ENCODE peak calls at places on chromosomes 12 and 14, in six cellular contexts. N is GM23248, T is HCT116, Q is MM.1S, W is SK-N-SH, S is PC-3. V is an unnamed sample.

GRCh38 chr14:88993946-88994345 is 169.5 kb downstream of the TTC8 start:
- DNase-seq in W (no peak), Q (no peak), S (peak; percentile 89), N (peak; percentile 63), T (no peak), V (no peak)

GRCh38 chr12:52820521-52820920 is 6.6 kb upstream of the KRT4 start:
- DNase-seq in T (no peak), Q (no peak), S (no peak), W (no peak), N (no peak), V (no peak)

GRCh38 chr12:69000069-69000468 is 67.1 kb upstream of the CPM start:
- DNase-seq in N (peak; percentile 21), Q (no peak), W (no peak), S (no peak), T (no peak), V (no peak)

GRCh38 chr14:75456069-75457023 is 28.5 kb downstream of the JDP2 start:
- DNase-seq in N (no peak), S (no peak), T (no peak), Q (no peak), W (no peak), V (no peak)

GRCh38 chr14:101960225-101960624 is 4.1 kb upstream of the DYNC1H1 start:
- DNase-seq in T (no peak), N (peak; percentile 55), W (no peak), S (peak; percentile 48), Q (peak; percentile 14), V (peak; percentile 60)

GRCh38 chr14:51180577-51180976 is 59.5 kb upstream of the TMX1 start:
- DNase-seq in Q (no peak), N (no peak), W (no peak), S (no peak), T (no peak), V (peak; percentile 7)

GRCh38 chr14:68636597-68636996 is 156.3 kb downstream of the ZFP36L1 start:
- DNase-seq in N (no peak), W (peak; percentile 50), S (no peak), T (no peak), Q (no peak), V (no peak)

GRCh38 chr12:58919271-58920101 is 818 bp downstream of the LRIG3 start:
- DNase-seq in S (peak; percentile 48), T (no peak), W (no peak), N (peak; percentile 70), Q (peak; percentile 45), V (no peak)

GRCh38 chr12:20319374-20319773 is 49.0 kb upstream of the PDE3A start:
- DNase-seq in W (no peak), Q (no peak), T (no peak), S (no peak), N (no peak), V (no peak)

GRCh38 chr14:72617391-72618011 is 276.4 kb downstream of the DPF3 start:
- DNase-seq in Q (no peak), T (no peak), W (no peak), N (peak; percentile 35), S (no peak), V (no peak)

GRCh38 chr12:116556964-116557706 is 2.0 kb upstream of the MAP1LC3B2 start:
- DNase-seq in Q (no peak), T (no peak), S (no peak), W (no peak), N (peak; percentile 47), V (no peak)

GRCh38 chr12:116558280-116559079 is 701 bp upstream of the MAP1LC3B2 start:
- DNase-seq in S (no peak), Q (no peak), T (no peak), W (no peak), N (no peak), V (peak; percentile 33)

GRCh38 chr12:116559330-116560080 is at the start of gene MAP1LC3B2:
- DNase-seq in W (no peak), N (peak; percentile 93), T (peak; percentile 36), Q (peak; percentile 91), S (peak; percentile 74), V (peak; percentile 97)

GRCh38 chr12:116561181-116561821 is 2.1 kb downstream of the MAP1LC3B2 start:
- DNase-seq in T (no peak), S (no peak), N (no peak), Q (no peak), W (no peak), V (no peak)

DNA sequence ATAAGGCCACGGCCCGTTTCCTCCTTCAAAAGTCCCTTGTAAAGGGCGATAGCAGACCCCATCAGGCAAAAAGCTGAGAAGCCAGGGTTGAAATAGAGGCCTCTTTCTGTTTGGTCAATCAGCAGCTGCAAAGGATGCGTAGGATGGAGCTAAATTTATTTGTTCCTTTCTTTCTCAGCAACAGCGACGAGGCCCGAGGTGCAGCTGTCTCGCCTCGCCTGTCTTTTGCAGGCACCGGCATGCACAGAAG is 176 bp upstream of the MAP1LC3B2 start:
- DNase-seq in S (no peak), T (no peak), W (no peak), N (no peak), Q (peak; percentile 52), V (peak; percentile 87)
- H3K4me3 ChIP-seq in S (no peak overlapping the region), T (no peak overlapping the region), W (no peak overlapping the region), N (no peak overlapping the region), Q (peak overlapping the region; percentile 51), V (peak overlapping the region; percentile 59)

GRCh38 chr14:94009767-94010166 is 12.7 kb downstream of the CCDC197 start:
- DNase-seq in S (peak; percentile 61), N (peak; percentile 64), Q (peak; percentile 86), W (no peak), T (no peak), V (no peak)
- TF ChIP-seq EZH2phosphoT487 in S (no peak), N (no peak), Q (no peak), W (no peak), T (no peak), V (no peak)

GRCh38 chr12:62290804-62291203 is 30.6 kb downstream of the USP15 start:
- DNase-seq in S (no peak), Q (no peak), N (no peak), T (no peak), W (no peak), V (no peak)

GRCh38 chr12:62296001-62296400 is 35.8 kb downstream of the USP15 start:
- DNase-seq in W (no peak), Q (no peak), T (no peak), N (no peak), S (no peak), V (no peak)

GRCh38 chr12:62294378-62294777 is 34.2 kb downstream of the USP15 start:
- DNase-seq in W (no peak), S (no peak), Q (no peak), T (no peak), N (no peak), V (no peak)

GRCh38 chr12:62291888-62292760 is 31.9 kb downstream of the USP15 start:
- DNase-seq in T (no peak), W (no peak), S (peak; percentile 54), N (no peak), Q (no peak), V (no peak)

DNA sequence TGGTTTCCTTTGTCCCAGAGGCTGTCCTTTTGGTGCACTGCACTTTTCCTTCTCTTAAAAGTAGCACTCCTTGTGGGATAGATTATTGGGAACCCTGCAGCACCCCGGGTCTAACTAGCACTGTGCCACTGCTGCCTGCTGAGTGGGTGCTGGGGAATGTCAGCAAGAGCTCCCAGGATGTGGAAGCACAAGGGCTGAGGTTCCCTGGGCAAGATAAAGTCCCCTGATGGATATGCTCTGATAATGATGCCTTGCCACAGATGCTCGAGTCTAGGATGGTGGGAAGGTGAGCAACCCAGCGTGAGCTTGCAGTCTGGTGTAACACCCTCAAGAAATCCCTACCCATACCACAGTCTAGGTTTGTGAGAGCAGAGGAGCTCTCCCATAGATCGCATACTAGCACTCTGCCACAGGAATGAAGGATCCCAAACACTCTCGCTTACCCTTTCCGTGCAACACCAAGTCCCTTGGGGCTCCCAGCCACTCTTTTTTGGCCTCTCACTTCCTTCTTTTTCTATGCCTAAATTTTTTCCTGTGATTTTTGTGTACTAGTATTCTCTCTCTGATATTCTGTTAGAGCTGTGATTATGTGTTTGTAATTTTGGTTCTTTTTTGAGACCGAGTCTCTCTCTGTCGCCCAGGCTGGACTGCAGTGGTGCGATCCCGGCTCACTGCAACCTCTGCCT is 32.7 kb downstream of the USP15 start:
- DNase-seq in N (no peak), T (no peak), Q (no peak), W (no peak), S (no peak), V (no peak)
- H3K4me3 ChIP-seq in N (no peak overlapping the region), T (no peak overlapping the region), Q (no peak overlapping the region), W (no peak overlapping the region), S (no peak overlapping the region), V (no peak overlapping the region)

GRCh38 chr14:104938436-104938835 is 13.8 kb downstream of the PLD4 start:
- DNase-seq in W (no peak), N (no peak), Q (no peak), T (no peak), S (no peak), V (no peak)

GRCh38 chr14:104937694-104938365 is 13.2 kb downstream of the PLD4 start:
- DNase-seq in Q (no peak), T (no peak), N (no peak), S (no peak), W (no peak), V (no peak)

GRCh38 chr14:104936361-104937155 is 11.9 kb downstream of the PLD4 start:
- DNase-seq in T (no peak), Q (no peak), N (no peak), W (no peak), S (no peak), V (no peak)

GRCh38 chr14:104935955-104936354 is 11.3 kb downstream of the PLD4 start:
- DNase-seq in T (no peak), Q (no peak), W (no peak), S (no peak), N (no peak), V (no peak)

GRCh38 chr14:104937161-104937560 is 12.5 kb downstream of the PLD4 start:
- DNase-seq in Q (no peak), S (no peak), W (no peak), T (no peak), N (no peak), V (no peak)
- TF ChIP-seq EZH2phosphoT487 in Q (no peak), S (no peak), W (no peak), T (no peak), N (no peak), V (no peak)

GRCh38 chr14:32900602-32901001 is 38.1 kb upstream of the NPAS3 start:
- DNase-seq in S (no peak), Q (no peak), W (no peak), T (no peak), N (peak; percentile 7), V (no peak)

GRCh38 chr14:32896979-32897723 is 41.5 kb upstream of the NPAS3 start:
- DNase-seq in N (peak; percentile 60), T (no peak), S (peak; percentile 53), W (no peak), Q (peak; percentile 37), V (no peak)

GRCh38 chr14:32898876-32899275 is 39.8 kb upstream of the NPAS3 start:
- DNase-seq in Q (no peak), T (no peak), N (no peak), W (no peak), S (peak; percentile 10), V (no peak)

DNA sequence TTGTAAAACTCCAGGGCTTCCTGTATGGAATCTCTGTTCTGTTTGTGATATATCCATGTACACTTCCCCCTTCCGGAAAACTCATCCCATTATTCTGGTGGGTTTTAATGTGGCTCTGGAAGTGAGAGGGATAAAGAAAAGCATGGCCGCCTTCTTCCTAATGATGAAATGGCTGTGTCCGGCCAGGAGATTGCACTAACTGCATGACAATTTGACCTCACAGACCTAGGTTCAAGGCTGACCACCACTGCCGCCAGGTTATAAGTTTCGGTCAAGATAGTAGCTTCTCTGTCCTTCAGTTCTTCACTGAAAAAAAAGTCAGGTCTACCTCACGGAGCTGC is 41.0 kb upstream of the NPAS3 start:
- DNase-seq in N (no peak), W (no peak), Q (no peak), T (no peak), S (peak; percentile 22), V (no peak)
- H3K4me3 ChIP-seq in N (peak overlapping the region; percentile 84), W (no peak overlapping the region), Q (peak overlapping the region; percentile 49), T (no peak overlapping the region), S (peak overlapping the region; percentile 80), V (no peak overlapping the region)